ENCODE peak calls at places on chromosome 17, in five cellular contexts. One of them, this sample, is unnamed. For H3K9me3, the result is how much of the 10 kb centered on the place peaks cover.

GRCh38 chr17:35793257-35793656 is 2.2 kb downstream of the MMP28 start:
- DNase-seq in sigmoid colon: peak
- DNase-seq in stomach: no peak
- DNase-seq in K562: no peak
- DNase-seq in vagina: no peak
- DNase-seq in this sample: no peak

GRCh38 chr17:10875984-10876555 is 38.2 kb upstream of the PIRT start:
- DNase-seq in sigmoid colon: no peak
- DNase-seq in stomach: peak
- DNase-seq in K562: peak
- DNase-seq in vagina: no peak
- DNase-seq in this sample: peak

GRCh38 chr17:40516581-40517285 is 15.3 kb upstream of the TNS4 start:
- DNase-seq in sigmoid colon: peak
- DNase-seq in stomach: no peak
- DNase-seq in K562: peak
- DNase-seq in vagina: no peak
- DNase-seq in this sample: peak

GRCh38 chr17:48240562-48241130 is 133.1 kb downstream of the SNX11 start:
- DNase-seq in sigmoid colon: no peak
- DNase-seq in stomach: no peak
- DNase-seq in K562: peak
- DNase-seq in vagina: no peak
- DNase-seq in this sample: no peak

GRCh38 chr17:74842146-74842598 is 17.5 kb downstream of the GRIN2C start:
- DNase-seq in sigmoid colon: no peak
- DNase-seq in stomach: no peak
- DNase-seq in K562: no peak
- DNase-seq in vagina: no peak
- DNase-seq in this sample: no peak

GRCh38 chr17:47978324-47978723 is 7.4 kb downstream of the CDK5RAP3 start:
- DNase-seq in sigmoid colon: peak
- DNase-seq in stomach: peak
- DNase-seq in K562: peak
- DNase-seq in vagina: no peak
- DNase-seq in this sample: peak

GRCh38 chr17:10121971-10122707 is 76.3 kb downstream of the GAS7 start:
- DNase-seq in sigmoid colon: peak
- DNase-seq in stomach: no peak
- DNase-seq in K562: no peak
- DNase-seq in vagina: peak
- DNase-seq in this sample: no peak

GRCh38 chr17:78677303-78678219 is 100.4 kb upstream of the DNAH17 start:
- DNase-seq in sigmoid colon: no peak
- DNase-seq in stomach: no peak
- DNase-seq in K562: no peak
- DNase-seq in vagina: no peak
- DNase-seq in this sample: no peak

GRCh38 chr17:37405955-37406634 is 541 bp downstream of the ACACA start:
- DNase-seq in sigmoid colon: no peak
- DNase-seq in stomach: no peak
- DNase-seq in K562: no peak
- DNase-seq in vagina: no peak
- DNase-seq in this sample: no peak

GRCh38 chr17:73560661-73561060 is 83.6 kb downstream of the SDK2 start:
- DNase-seq in sigmoid colon: no peak
- DNase-seq in stomach: no peak
- DNase-seq in K562: peak
- DNase-seq in vagina: no peak
- DNase-seq in this sample: no peak

GRCh38 chr17:30939059-30939689 is 17.4 kb downstream of the ADAP2 start:
- DNase-seq in sigmoid colon: no peak
- DNase-seq in stomach: no peak
- DNase-seq in K562: no peak
- DNase-seq in vagina: no peak
- DNase-seq in this sample: no peak

GRCh38 chr17:7650509-7651096 is at the start of gene ATP1B2:
- DNase-seq in sigmoid colon: peak
- DNase-seq in stomach: peak
- DNase-seq in K562: peak
- DNase-seq in vagina: no peak
- DNase-seq in this sample: peak

GRCh38 chr17:78734841-78735641 is 47.0 kb downstream of the CYTH1 start:
- DNase-seq in sigmoid colon: no peak
- DNase-seq in stomach: no peak
- DNase-seq in K562: no peak
- DNase-seq in vagina: no peak
- DNase-seq in this sample: no peak

GRCh38 chr17:38421224-38421841 is 6.9 kb upstream of the ARHGAP23 start:
- DNase-seq in sigmoid colon: peak
- DNase-seq in stomach: no peak
- DNase-seq in K562: no peak
- DNase-seq in vagina: no peak
- DNase-seq in this sample: no peak

GRCh38 chr17:68501074-68501473 is 11.2 kb upstream of the PRKAR1A start:
- DNase-seq in sigmoid colon: no peak
- DNase-seq in stomach: no peak
- DNase-seq in K562: no peak
- DNase-seq in vagina: no peak
- DNase-seq in this sample: no peak

GRCh38 chr17:2122641-2123302 is 67.9 kb downstream of the HIC1 start:
- DNase-seq in sigmoid colon: peak
- DNase-seq in stomach: peak
- DNase-seq in K562: no peak
- DNase-seq in vagina: no peak
- DNase-seq in this sample: peak

GRCh38 chr17:17156107-17156506 is 50.0 kb downstream of the PLD6 start:
- DNase-seq in sigmoid colon: no peak
- DNase-seq in stomach: no peak
- DNase-seq in K562: no peak
- DNase-seq in vagina: no peak
- DNase-seq in this sample: no peak

GRCh38 chr17:63086483-63087185 is 120.6 kb downstream of the TANC2 start:
- DNase-seq in sigmoid colon: no peak
- DNase-seq in stomach: no peak
- DNase-seq in K562: no peak
- DNase-seq in vagina: no peak
- DNase-seq in this sample: no peak

GRCh38 chr17:48149174-48150106 is 41.9 kb downstream of the SNX11 start:
- DNase-seq in sigmoid colon: no peak
- DNase-seq in stomach: no peak
- DNase-seq in K562: peak
- DNase-seq in vagina: no peak
- DNase-seq in this sample: no peak

GRCh38 chr17:75102385-75102821 is 7.4 kb upstream of the ARMC7 start:
- DNase-seq in sigmoid colon: no peak
- DNase-seq in stomach: no peak
- DNase-seq in K562: no peak
- DNase-seq in vagina: no peak
- DNase-seq in this sample: no peak

GRCh38 chr17:29583324-29584248 is 5.9 kb downstream of the GIT1 start:
- DNase-seq in sigmoid colon: no peak
- DNase-seq in stomach: no peak
- DNase-seq in K562: no peak
- DNase-seq in vagina: no peak
- DNase-seq in this sample: no peak

GRCh38 chr17:64015447-64015846 is 5.0 kb downstream of the ICAM2 start:
- DNase-seq in sigmoid colon: no peak
- DNase-seq in stomach: no peak
- DNase-seq in K562: no peak
- DNase-seq in vagina: no peak
- DNase-seq in this sample: no peak

GRCh38 chr17:41678411-41678906 is 10.2 kb upstream of the EIF1 start:
- DNase-seq in sigmoid colon: peak
- DNase-seq in stomach: no peak
- DNase-seq in K562: peak
- DNase-seq in vagina: no peak
- DNase-seq in this sample: no peak

GRCh38 chr17:79997004-79997673 is 38.5 kb downstream of the TBC1D16 start:
- DNase-seq in sigmoid colon: no peak
- DNase-seq in stomach: no peak
- DNase-seq in K562: no peak
- DNase-seq in vagina: no peak
- DNase-seq in this sample: no peak

GRCh38 chr17:61786088-61786487 is 77.2 kb downstream of the BRIP1 start:
- DNase-seq in sigmoid colon: no peak
- DNase-seq in stomach: no peak
- DNase-seq in K562: no peak
- DNase-seq in vagina: no peak
- DNase-seq in this sample: no peak

GRCh38 chr17:76631821-76632565 is 11.6 kb downstream of the ST6GALNAC1 start:
- DNase-seq in sigmoid colon: no peak
- DNase-seq in stomach: peak
- DNase-seq in K562: no peak
- DNase-seq in vagina: no peak
- DNase-seq in this sample: peak

GRCh38 chr17:72661093-72661944 is 431.2 kb downstream of the SLC39A11 start:
- DNase-seq in sigmoid colon: no peak
- DNase-seq in stomach: no peak
- DNase-seq in K562: no peak
- DNase-seq in vagina: no peak
- DNase-seq in this sample: no peak

GRCh38 chr17:64534187-64534586 is 27.4 kb downstream of the CEP95 start:
- DNase-seq in sigmoid colon: no peak
- DNase-seq in stomach: no peak
- DNase-seq in K562: no peak
- DNase-seq in vagina: no peak
- DNase-seq in this sample: no peak

GRCh38 chr17:45073414-45074070 is 12.4 kb downstream of the NMT1 start:
- DNase-seq in sigmoid colon: peak
- DNase-seq in stomach: no peak
- DNase-seq in K562: no peak
- DNase-seq in vagina: peak
- DNase-seq in this sample: peak

GRCh38 chr17:12789075-12789975 is at the start of gene ARHGAP44:
- DNase-seq in sigmoid colon: peak
- DNase-seq in stomach: peak
- DNase-seq in K562: peak
- DNase-seq in vagina: no peak
- DNase-seq in this sample: peak

GRCh38 chr17:45046536-45047125 is 4.8 kb downstream of the DCAKD start:
- DNase-seq in sigmoid colon: no peak
- DNase-seq in stomach: no peak
- DNase-seq in K562: no peak
- DNase-seq in vagina: no peak
- DNase-seq in this sample: no peak

GRCh38 chr17:64171041-64171440 is 41.1 kb upstream of the ERN1 start:
- DNase-seq in sigmoid colon: no peak
- DNase-seq in stomach: no peak
- DNase-seq in K562: no peak
- DNase-seq in vagina: no peak
- DNase-seq in this sample: no peak

DNA sequence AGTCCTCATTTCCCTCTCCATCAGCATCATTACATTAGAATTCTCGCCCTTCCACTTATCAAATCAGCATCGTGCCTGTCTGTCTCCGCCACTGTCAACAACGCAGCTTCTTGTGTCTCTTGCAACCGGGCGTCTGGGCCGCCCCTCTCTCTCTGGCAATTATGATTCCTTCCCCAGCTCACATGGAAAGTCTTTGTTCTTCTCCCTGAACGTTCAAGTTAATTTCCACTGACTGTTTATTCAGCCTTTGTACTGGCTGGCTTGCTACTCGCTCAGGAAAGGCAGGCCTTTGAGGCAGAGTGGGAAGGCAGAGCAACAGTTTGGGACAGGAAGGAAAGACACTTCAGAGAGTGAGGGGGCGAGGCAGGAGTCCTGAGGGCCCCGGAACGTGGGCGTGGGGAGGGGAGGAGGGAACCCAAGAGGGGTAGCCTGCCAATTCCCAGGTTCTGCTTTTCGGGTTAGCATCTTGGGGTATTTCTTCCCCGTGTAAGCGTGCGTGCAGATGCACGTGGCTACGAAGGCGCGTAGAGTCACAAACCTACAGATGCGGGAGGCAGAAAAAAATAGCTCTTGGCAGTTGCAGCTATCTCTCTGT is 50.8 kb downstream of the AKAP1 start:
- DNase-seq in sigmoid colon: no peak
- DNase-seq in stomach: no peak
- DNase-seq in K562: no peak
- DNase-seq in vagina: no peak
- DNase-seq in this sample: no peak
- TF ChIP-seq POLR2AphosphoS5 in sigmoid colon: no peak
- TF ChIP-seq POLR2AphosphoS5 in stomach: no peak
- TF ChIP-seq POLR2AphosphoS5 in K562: no peak
- TF ChIP-seq POLR2AphosphoS5 in vagina: no peak
- TF ChIP-seq POLR2AphosphoS5 in this sample: no peak

GRCh38 chr17:57975044-57975443 is 13.0 kb downstream of the VEZF1 start:
- DNase-seq in sigmoid colon: no peak
- DNase-seq in stomach: no peak
- DNase-seq in K562: no peak
- DNase-seq in vagina: peak
- DNase-seq in this sample: no peak
- H3K27ac ChIP-seq in sigmoid colon: peak
- H3K27ac ChIP-seq in stomach: peak
- H3K27ac ChIP-seq in K562: no peak
- H3K27ac ChIP-seq in vagina: peak
- H3K27ac ChIP-seq in this sample: peak

DNA sequence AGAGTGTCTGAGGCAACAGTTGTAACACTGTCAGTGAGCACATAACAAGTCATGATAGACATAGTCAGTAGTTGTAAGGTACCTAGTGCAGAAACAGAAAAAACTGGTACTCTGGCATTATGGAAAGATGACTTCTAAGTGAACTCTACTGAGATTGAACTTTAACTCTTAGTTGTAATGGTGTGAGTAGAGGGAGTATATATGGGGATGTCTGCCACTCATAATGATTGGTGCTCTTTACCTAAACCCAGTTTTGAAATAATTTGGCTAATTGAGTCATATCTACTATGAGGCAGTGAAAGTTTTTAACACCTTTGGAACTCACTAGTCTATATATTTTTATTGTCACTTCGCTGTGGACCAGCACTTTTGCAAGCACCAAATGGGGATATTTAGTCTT is 6.6 kb downstream of the NLK start:
- DNase-seq in sigmoid colon: no peak
- DNase-seq in stomach: no peak
- DNase-seq in K562: no peak
- DNase-seq in vagina: no peak
- DNase-seq in this sample: no peak
- H3K9me3 ChIP-seq in sigmoid colon: under half
- H3K9me3 ChIP-seq in stomach: under half
- H3K9me3 ChIP-seq in K562: under half
- H3K9me3 ChIP-seq in vagina: under half
- H3K9me3 ChIP-seq in this sample: under half

DNA sequence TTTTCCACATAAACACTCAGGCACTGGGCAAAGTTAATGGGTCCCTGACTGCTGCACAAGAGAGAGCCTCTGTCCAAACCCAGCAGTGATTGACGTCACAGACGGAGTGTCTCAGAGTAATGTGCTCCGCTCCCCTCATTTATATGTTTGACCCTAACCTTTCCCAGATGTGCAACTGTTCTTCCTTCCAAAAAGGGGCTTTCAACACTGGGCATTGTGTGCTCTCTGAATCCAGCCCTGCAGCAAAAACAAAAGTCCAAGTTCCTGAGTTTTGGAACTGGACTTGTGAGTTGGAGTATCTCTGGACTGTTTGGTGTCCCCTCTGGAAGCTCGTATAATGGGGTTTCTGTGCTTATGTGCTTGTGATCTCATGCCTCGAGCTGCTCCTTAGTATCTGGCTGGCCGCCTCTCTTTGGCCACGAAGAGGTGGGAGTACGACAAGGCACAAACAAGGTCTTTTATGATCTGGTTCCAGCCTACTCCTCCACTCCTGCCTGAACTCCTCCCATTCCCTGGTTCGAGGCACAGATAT is 76.4 kb upstream of the SMIM36 start:
- DNase-seq in sigmoid colon: peak
- DNase-seq in stomach: no peak
- DNase-seq in K562: no peak
- DNase-seq in vagina: peak
- DNase-seq in this sample: no peak
- TF ChIP-seq POLR2AphosphoS5 in sigmoid colon: peak
- TF ChIP-seq POLR2AphosphoS5 in stomach: peak
- TF ChIP-seq POLR2AphosphoS5 in K562: no peak
- TF ChIP-seq POLR2AphosphoS5 in vagina: peak
- TF ChIP-seq POLR2AphosphoS5 in this sample: no peak